ENCODE peak calls at places on chromosomes 3 and 15, in eight cellular contexts. R is K562, B is mesendoderm, T is bronchial epithelial cell, J is kidney epithelial cell, V is heart right ventricle, P is esophagus squamous epithelium, L is uterus. Z is an unnamed sample.
A peak's percentile ranks its signal among the peaks of the same experiment; 100 is the strongest.

GRCh38 chr3:97037294-97037943 is 223.0 kb downstream of the EPHA6 start:
- DNase-seq in T (peak; percentile 43), V (no peak), P (no peak), B (no peak), L (no peak), R (no peak), J (no peak), Z (no peak)

GRCh38 chr3:53318522-53318921 is 28.8 kb downstream of the DCP1A start:
- DNase-seq in B (no peak), P (no peak), V (no peak), L (no peak), J (no peak), T (no peak), R (no peak), Z (no peak)

GRCh38 chr3:156449712-156450574 is 105.0 kb downstream of the SSR3 start:
- DNase-seq in V (no peak), P (no peak), R (peak; percentile 43), T (peak; percentile 57), L (no peak), J (peak; percentile 21), B (peak; percentile 50), Z (no peak)

GRCh38 chr15:80660114-80660513 is 35.0 kb upstream of the ABHD17C start:
- DNase-seq in J (no peak), R (no peak), V (no peak), B (peak; percentile 69), L (no peak), P (no peak), T (peak; percentile 47), Z (no peak)

GRCh38 chr3:38136272-38136806 is 588 bp downstream of the ACAA1 start:
- DNase-seq in L (no peak), T (no peak), P (no peak), R (peak; percentile 55), J (no peak), B (peak; percentile 54), V (peak; percentile 30), Z (peak; percentile 67)

GRCh38 chr15:27256446-27256845 is 285.5 kb downstream of the GABRG3 start:
- DNase-seq in R (no peak), T (no peak), B (no peak), J (no peak), P (no peak), V (no peak), L (no peak), Z (no peak)

GRCh38 chr15:69467636-69468035 is 15.0 kb downstream of the RPLP1 start:
- DNase-seq in L (no peak), P (no peak), T (peak; percentile 50), R (no peak), B (no peak), J (no peak), V (no peak), Z (peak; percentile 31)

GRCh38 chr3:104632521-104632920 is 734.2 kb upstream of the ALCAM start:
- DNase-seq in P (no peak), V (no peak), L (no peak), T (no peak), R (no peak), J (no peak), B (no peak), Z (no peak)

GRCh38 chr3:11558002-11558401 is 85.7 kb downstream of the VGLL4 start:
- DNase-seq in J (peak; percentile 51), L (peak; percentile 61), R (no peak), T (peak; percentile 93), B (no peak), P (no peak), V (no peak), Z (no peak)

GRCh38 chr3:128076465-128076782 is 24.2 kb downstream of the SEC61A1 start:
- DNase-seq in P (no peak), B (no peak), J (no peak), R (peak; percentile 55), V (no peak), T (no peak), L (no peak), Z (no peak)
- H3K36me3 ChIP-seq in P (peaks cover under 1% of the 10 kb centered on the region), B (peaks cover 5% of the 10 kb centered on the region), J (peaks cover 1% of the 10 kb centered on the region), R (peaks cover 72% of the 10 kb centered on the region), V (peaks cover 16% of the 10 kb centered on the region), T (peaks cover 10% of the 10 kb centered on the region), L (no peaks in the 10 kb centered on the region), Z (peaks cover 9% of the 10 kb centered on the region)

DNA sequence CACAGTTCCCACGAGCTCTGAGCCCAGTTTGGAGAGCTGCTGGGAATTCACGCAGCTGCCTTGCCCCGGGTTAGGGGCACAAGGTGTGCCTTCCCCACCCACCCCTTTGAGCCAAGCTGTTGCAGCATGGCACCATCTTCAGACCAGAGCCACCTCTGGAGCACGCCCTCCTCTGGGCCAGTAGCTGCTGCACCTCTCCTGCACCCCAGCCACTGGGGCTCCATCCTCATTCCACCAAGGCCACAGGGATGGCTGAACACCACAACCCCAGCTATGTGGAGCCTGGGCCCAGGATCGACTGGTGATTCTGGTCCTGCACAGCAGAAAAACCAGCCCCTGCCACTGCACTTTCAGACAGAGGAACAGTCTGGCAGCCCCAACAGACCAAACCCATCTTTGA is 25.7 kb downstream of the TUBGCP5 start:
- DNase-seq in B (no peak), R (no peak), J (no peak), L (no peak), T (no peak), P (no peak), V (no peak), Z (no peak)
- H3K36me3 ChIP-seq in B (peaks cover 7% of the 10 kb centered on the region), R (peaks cover 74% of the 10 kb centered on the region), J (peaks cover 2% of the 10 kb centered on the region), L (no peaks in the 10 kb centered on the region), T (peaks cover 10% of the 10 kb centered on the region), P (peaks cover 8% of the 10 kb centered on the region), V (peaks cover 91% of the 10 kb centered on the region), Z (peaks cover 55% of the 10 kb centered on the region)

GRCh38 chr3:16391936-16392536 is 121.5 kb downstream of the RFTN1 start:
- DNase-seq in P (no peak), R (no peak), J (no peak), V (no peak), B (no peak), T (no peak), L (peak; percentile 83), Z (no peak)
- H3K36me3 ChIP-seq in P (no peaks in the 10 kb centered on the region), R (no peaks in the 10 kb centered on the region), J (no peaks in the 10 kb centered on the region), V (no peaks in the 10 kb centered on the region), B (no peaks in the 10 kb centered on the region), T (no peaks in the 10 kb centered on the region), L (no peaks in the 10 kb centered on the region), Z (no peaks in the 10 kb centered on the region)

GRCh38 chr15:74529911-74530310 is 11.1 kb upstream of the ARID3B start:
- DNase-seq in T (peak; percentile 90), L (no peak), J (no peak), B (no peak), V (no peak), P (no peak), R (no peak), Z (no peak)

GRCh38 chr15:74523982-74524381 is 17.0 kb upstream of the ARID3B start:
- DNase-seq in T (peak; percentile 88), J (no peak), L (no peak), B (no peak), R (no peak), P (no peak), V (no peak), Z (no peak)

GRCh38 chr15:74525328-74525727 is 15.7 kb upstream of the ARID3B start:
- DNase-seq in V (no peak), J (no peak), L (no peak), P (no peak), R (no peak), T (no peak), B (no peak), Z (no peak)

GRCh38 chr15:74528876-74529275 is 12.1 kb upstream of the ARID3B start:
- DNase-seq in T (no peak), P (no peak), L (no peak), B (no peak), R (no peak), V (no peak), J (no peak), Z (no peak)

GRCh38 chr15:74525946-74526345 is 15.1 kb upstream of the ARID3B start:
- DNase-seq in R (no peak), L (no peak), B (no peak), P (no peak), J (no peak), V (no peak), T (peak; percentile 98), Z (no peak)
- H3K36me3 ChIP-seq in R (no peaks in the 10 kb centered on the region), L (no peaks in the 10 kb centered on the region), B (no peaks in the 10 kb centered on the region), P (no peaks in the 10 kb centered on the region), J (no peaks in the 10 kb centered on the region), V (no peaks in the 10 kb centered on the region), T (no peaks in the 10 kb centered on the region), Z (no peaks in the 10 kb centered on the region)

GRCh38 chr15:34865531-34865930 is 70.2 kb upstream of the ACTC1 start:
- DNase-seq in J (no peak), P (no peak), B (no peak), L (no peak), R (no peak), T (no peak), V (no peak), Z (no peak)

DNA sequence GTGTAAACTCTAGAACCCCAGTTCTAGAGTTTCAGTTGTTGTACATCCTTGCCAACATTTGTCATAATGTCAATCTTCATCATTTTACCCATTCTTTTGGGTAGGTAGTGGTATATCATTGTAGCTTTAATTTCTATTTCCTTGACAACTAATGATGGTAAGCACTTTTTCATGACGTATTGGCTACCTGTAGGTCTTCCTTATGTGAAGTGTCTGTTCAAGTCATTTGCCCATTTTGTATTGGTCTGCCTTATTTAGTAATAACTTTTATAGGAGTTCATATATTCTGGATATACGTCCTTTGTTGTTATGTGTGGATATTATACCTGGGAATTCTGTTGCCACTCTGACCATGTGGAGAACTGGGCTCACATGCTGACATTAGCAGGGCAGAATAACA is 73.8 kb upstream of the ACTC1 start:
- DNase-seq in B (no peak), V (no peak), T (no peak), L (no peak), J (no peak), P (no peak), R (no peak), Z (no peak)
- H3K36me3 ChIP-seq in B (no peaks in the 10 kb centered on the region), V (peaks cover 89% of the 10 kb centered on the region), T (peaks cover 2% of the 10 kb centered on the region), L (no peaks in the 10 kb centered on the region), J (no peaks in the 10 kb centered on the region), P (peaks cover 6% of the 10 kb centered on the region), R (peaks cover 60% of the 10 kb centered on the region), Z (peaks cover 31% of the 10 kb centered on the region)

DNA sequence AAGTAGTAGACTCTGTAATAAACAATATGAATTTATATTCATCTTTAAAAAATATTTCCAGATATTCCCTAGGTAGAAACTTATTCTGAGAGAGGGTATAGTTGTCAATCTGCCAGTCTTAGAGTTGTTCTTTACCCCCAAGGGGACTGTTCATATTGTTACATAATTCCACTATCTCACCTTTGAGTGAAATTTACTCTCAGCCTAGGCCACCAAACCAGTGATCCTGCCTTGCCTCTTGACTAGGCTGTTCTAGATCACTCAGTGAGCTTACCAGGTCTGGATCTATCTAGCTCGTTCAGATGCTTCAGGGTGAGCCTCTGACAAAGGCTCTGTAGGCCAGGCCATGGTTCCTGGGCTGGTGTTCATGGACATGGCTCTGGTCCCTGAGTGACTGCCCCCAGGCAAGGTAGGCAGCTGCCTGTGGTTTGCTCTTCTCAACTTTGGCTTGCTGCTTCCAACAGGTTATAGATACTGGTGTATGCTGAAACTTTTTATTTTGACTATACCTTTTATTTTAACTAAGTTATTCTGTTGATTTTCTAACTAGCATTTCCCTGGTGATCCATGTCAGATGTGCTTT is 27.6 kb downstream of the ZNF592 start:
- DNase-seq in B (no peak), T (no peak), R (no peak), V (no peak), L (no peak), P (no peak), J (no peak), Z (no peak)
- H3K36me3 ChIP-seq in B (no peaks in the 10 kb centered on the region), T (peaks cover 5% of the 10 kb centered on the region), R (peaks cover 38% of the 10 kb centered on the region), V (peaks cover 31% of the 10 kb centered on the region), L (no peaks in the 10 kb centered on the region), P (no peaks in the 10 kb centered on the region), J (no peaks in the 10 kb centered on the region), Z (peaks cover 3% of the 10 kb centered on the region)

GRCh38 chr15:63609448-63609847 is 12.3 kb downstream of the FBXL22 start:
- DNase-seq in J (no peak), R (no peak), T (no peak), L (no peak), B (no peak), P (no peak), V (no peak), Z (no peak)
- H3K36me3 ChIP-seq in J (no peaks in the 10 kb centered on the region), R (peaks cover 79% of the 10 kb centered on the region), T (peaks cover 8% of the 10 kb centered on the region), L (no peaks in the 10 kb centered on the region), B (no peaks in the 10 kb centered on the region), P (no peaks in the 10 kb centered on the region), V (peaks cover 91% of the 10 kb centered on the region), Z (peaks cover 36% of the 10 kb centered on the region)